ENCODE peak calls at places on chromosomes 5 and 9, in four cellular contexts. F is cardiac muscle cell, Y is heart right ventricle, A is foreskin keratinocyte. X is an unnamed sample.

GRCh38 chr9:85430659-85431370 is 310.9 kb downstream of the AGTPBP1 start:
- DNase-seq in F (no peak), Y (peak; percentile 44), A (no peak), X (peak; percentile 55)

GRCh38 chr5:150542933-150543445 is 35.1 kb downstream of the NDST1 start:
- DNase-seq in F (no peak), A (no peak), Y (no peak), X (no peak)

GRCh38 chr5:179763215-179763945 is 30.4 kb upstream of the LTC4S start:
- DNase-seq in A (peak; percentile 55), F (peak; percentile 72), Y (peak; percentile 71), X (peak; percentile 26)

GRCh38 chr5:34535944-34536628 is 120.0 kb upstream of the RAI14 start:
- DNase-seq in Y (no peak), A (no peak), F (no peak), X (no peak)

GRCh38 chr9:109972026-109973005 is 192.3 kb downstream of the PALM2AKAP2 start:
- DNase-seq in Y (no peak), F (no peak), A (no peak), X (no peak)

GRCh38 chr5:38509185-38509584 is 47.3 kb downstream of the LIFR start:
- DNase-seq in Y (no peak), A (peak; percentile 60), F (no peak), X (no peak)

GRCh38 chr5:82174128-82174918 is 103.8 kb downstream of the RPS23 start:
- DNase-seq in Y (peak; percentile 48), F (peak; percentile 78), A (no peak), X (no peak)

GRCh38 chr5:1059884-1060263 is 51.3 kb downstream of the NKD2 start:
- DNase-seq in Y (no peak), A (no peak), F (no peak), X (no peak)

GRCh38 chr9:104108315-104108714 is 14.2 kb downstream of the SMC2 start:
- DNase-seq in Y (no peak), F (no peak), A (no peak), X (no peak)

GRCh38 chr9:113876806-113877236 is 712 bp downstream of the ZNF618 start:
- DNase-seq in A (no peak), Y (no peak), F (peak; percentile 36), X (no peak)
- H3K27ac ChIP-seq in A (peak overlapping the region; percentile 39), Y (no peak overlapping the region), F (no peak overlapping the region), X (no peak overlapping the region)

DNA sequence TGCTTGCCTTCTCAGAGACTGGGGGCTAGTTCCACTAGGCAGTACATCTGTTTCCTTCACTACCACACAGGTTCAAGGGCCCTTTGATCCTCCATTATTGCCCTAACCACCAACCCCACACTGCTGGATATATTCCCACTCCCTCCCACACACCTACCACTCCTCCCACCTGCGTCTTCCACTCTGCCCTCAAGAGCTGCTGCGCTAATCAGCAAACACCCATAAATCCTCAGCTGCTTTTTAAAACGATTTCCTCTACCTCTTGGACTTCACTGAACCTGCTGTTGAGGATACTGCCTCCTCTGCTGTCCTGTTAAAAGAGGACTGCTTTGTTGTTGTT is 120.9 kb downstream of the MAPKAP1 start:
- DNase-seq in Y (no peak), F (no peak), A (no peak), X (no peak)
- H3K27ac ChIP-seq in Y (no peak overlapping the region), F (no peak overlapping the region), A (no peak overlapping the region), X (no peak overlapping the region)

DNA sequence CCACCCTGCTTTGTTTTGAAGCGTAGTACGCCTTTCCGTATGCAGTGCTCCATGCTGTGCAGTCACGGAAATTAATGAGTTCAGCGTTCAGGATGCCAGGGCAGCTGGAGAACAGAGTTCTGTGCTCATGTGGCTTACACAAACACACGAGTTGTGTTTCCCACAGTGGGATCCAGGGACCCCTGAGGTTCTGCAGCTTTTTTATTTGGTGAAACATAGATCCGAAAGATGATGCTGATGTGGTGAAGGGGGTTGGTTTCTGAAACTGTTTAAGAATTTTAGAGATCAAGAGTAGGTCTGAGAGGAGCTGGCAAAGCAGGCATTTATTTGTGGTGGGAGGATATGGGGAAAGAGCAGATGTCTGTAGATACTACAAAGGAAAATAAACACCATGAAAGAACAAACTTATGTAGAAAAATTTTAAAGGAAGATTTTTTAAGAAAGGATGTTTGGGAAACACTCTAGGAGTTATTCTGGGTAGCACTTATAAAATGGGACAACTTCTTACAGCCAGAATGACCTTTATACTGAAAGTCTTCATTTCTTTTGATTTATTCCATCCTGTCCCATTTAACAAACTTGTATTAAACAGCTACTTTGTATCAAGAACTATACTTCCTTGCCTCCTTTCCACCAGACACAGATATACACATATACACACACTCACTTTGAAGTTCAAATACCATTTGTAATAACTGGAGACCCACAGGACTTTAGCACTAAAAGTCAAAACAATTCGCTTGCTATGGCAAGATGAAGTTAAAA is 52.8 kb downstream of the ITGA1 start:
- DNase-seq in Y (peak; percentile 38), F (no peak), A (no peak), X (no peak)
- H3K27ac ChIP-seq in Y (peak overlapping the region; percentile 18), F (no peak overlapping the region), A (no peak overlapping the region), X (peak overlapping the region; percentile 14)

GRCh38 chr9:69719368-69719767 is 40.4 kb downstream of the PTAR1 start:
- DNase-seq in Y (no peak), F (no peak), A (no peak), X (no peak)
- H3K27ac ChIP-seq in Y (no peak overlapping the region), F (no peak overlapping the region), A (no peak overlapping the region), X (no peak overlapping the region)

DNA sequence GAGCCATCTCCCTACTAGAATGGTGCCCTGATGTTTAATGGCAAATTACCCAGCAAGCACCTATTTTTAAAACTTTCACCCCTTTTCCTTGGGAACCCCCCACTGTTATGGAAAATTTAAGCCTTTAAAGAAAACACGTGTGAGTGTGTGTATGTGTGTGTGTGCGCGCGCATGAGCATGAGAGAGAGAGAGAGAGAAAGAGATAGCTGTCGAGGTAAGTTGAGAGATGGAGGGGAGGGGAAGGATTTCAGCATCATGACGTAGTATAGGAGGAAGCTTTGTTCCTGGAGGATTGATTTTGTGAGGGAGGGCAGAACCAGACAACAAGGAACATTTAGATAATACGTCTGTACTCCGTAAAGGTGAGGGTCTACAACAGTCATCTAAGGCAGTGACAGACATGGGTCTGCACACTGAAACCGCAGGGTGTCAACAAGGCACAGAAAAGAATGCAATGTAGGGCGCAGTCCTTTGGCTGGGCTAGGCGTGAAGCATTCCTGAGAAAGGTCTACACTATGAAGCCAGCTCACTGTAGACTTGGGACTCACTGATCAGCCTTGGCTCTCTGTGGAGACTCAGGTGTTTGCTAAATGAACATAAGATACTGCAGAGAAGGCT is 227.7 kb downstream of the SMARCA2 start:
- DNase-seq in A (no peak), Y (no peak), F (no peak), X (peak; percentile 5)
- H3K27ac ChIP-seq in A (no peak overlapping the region), Y (no peak overlapping the region), F (peak overlapping the region; percentile 5), X (peak overlapping the region; percentile 82)

GRCh38 chr9:128863647-128864046 is 18.1 kb downstream of the KYAT1 start:
- DNase-seq in F (peak; percentile 80), A (no peak), Y (peak; percentile 65), X (no peak)
- H3K27ac ChIP-seq in F (peak overlapping the region; percentile 73), A (no peak overlapping the region), Y (no peak overlapping the region), X (no peak overlapping the region)

DNA sequence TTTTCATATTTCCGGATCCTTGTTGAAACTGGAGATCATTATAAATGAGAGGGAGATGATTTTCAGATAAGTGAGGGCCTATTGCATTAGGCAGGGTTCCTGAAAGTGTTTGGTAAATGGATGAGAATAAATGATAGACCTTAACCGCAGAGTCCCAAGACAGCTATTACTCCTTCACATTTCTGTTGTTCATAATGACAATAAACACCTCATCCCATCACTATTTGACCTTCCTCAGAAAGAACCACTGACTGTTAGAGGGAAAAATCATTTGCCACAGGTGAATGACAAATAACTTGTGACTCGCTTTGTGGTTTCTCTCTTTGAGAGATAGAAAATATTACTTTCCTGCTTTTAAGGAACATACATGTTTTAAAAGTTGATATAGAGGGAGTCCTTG is 47.3 kb upstream of the TRMT10B start:
- DNase-seq in F (no peak), A (no peak), Y (no peak), X (no peak)
- H3K27ac ChIP-seq in F (no peak overlapping the region), A (no peak overlapping the region), Y (no peak overlapping the region), X (no peak overlapping the region)

DNA sequence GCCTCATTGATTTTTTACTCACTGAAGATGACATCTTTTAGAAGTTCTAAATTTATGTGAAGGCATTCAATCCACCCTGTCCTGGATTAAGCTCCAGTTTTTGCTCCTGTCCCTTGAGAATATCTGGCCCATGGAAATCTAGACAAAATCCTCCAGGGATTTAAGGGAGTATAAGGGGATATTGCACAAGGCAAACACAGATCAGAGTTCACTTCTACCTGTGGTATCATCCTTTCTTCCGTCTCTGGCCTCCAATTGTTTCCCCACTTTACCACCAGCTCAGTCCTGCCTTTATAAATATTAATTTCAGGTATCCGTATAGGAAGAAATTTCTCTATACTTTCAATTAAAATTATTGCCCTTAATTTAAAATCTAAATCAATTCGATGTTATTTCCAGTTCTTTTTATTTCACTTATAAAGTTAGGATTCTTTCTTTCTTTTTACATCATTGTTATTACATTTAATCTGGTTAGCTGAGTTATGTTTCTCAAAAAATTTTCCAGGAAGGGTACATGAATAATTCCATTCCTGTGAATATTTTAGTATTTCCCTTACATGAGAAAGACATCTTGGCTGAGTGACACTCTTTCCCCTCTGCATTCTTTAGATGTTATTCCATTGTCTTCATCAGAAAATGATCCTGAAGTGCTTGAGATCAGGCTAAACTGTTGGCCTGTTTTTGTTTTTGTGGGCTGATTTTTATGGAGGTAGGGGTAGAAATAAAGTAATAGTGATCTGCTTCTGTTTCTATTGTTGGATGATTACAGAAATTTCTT is 194.3 kb upstream of the MAP3K1 start:
- DNase-seq in Y (no peak), F (no peak), A (no peak), X (no peak)
- H3K27ac ChIP-seq in Y (no peak overlapping the region), F (no peak overlapping the region), A (no peak overlapping the region), X (no peak overlapping the region)

GRCh38 chr5:133994297-133994989 is 10.3 kb downstream of the VDAC1 start:
- DNase-seq in F (no peak), A (no peak), Y (no peak), X (no peak)
- H3K27ac ChIP-seq in F (peak overlapping the region; percentile 65), A (no peak overlapping the region), Y (peak overlapping the region; percentile 64), X (no peak overlapping the region)

GRCh38 chr9:36217256-36217968 is 26.7 kb downstream of the CLTA start:
- DNase-seq in A (no peak), F (no peak), Y (no peak), X (peak; percentile 21)

GRCh38 chr9:36211510-36211909 is 20.8 kb downstream of the CLTA start:
- DNase-seq in Y (no peak), F (no peak), A (no peak), X (no peak)

GRCh38 chr9:36213387-36213786 is 22.7 kb downstream of the CLTA start:
- DNase-seq in Y (no peak), F (no peak), A (no peak), X (no peak)

GRCh38 chr9:36213989-36214388 is 23.3 kb downstream of the CLTA start:
- DNase-seq in F (no peak), Y (no peak), A (no peak), X (no peak)

DNA sequence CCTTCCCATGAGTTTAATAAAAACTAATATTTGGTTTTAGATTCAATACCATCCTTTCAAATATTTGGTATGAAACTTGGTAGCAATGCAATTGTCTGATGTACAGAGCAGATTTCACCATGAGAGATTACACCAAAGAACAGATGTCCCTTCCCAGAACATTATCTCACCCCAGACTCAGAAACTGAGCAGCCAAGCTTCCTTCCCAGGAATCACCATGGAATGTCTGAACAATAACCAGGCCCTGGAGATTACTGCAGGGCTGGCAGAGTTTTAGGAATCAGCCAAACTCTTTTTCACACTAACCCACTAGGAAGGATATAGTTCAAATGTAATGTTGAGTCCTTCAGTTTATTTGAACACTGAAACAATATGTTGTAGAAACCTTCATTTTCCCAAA is 23.9 kb downstream of the CLTA start:
- DNase-seq in F (no peak), A (no peak), Y (no peak), X (no peak)
- H3K27ac ChIP-seq in F (peak overlapping the region; percentile 64), A (no peak overlapping the region), Y (peak overlapping the region; percentile 56), X (no peak overlapping the region)